ENCODE peak calls at places on chromosomes 4 and X, in seven cellular contexts. R, H, O, E, Y, J and K are unnamed samples. For H3K27me3, the result is how much of the 10 kb centered on the place peaks cover.

GRCh38 chrX:135086197-135086854 is 34.0 kb downstream of the ETDB start:
- DNase-seq in R (peak), H (peak), O (peak), E (peak), Y (no peak), J (peak), K (peak)

GRCh38 chr4:80237992-80238391 is 28.5 kb upstream of the FGF5 start:
- DNase-seq in R (peak), H (peak), O (no peak), E (peak), Y (no peak), J (no peak), K (peak)

GRCh38 chr4:143335979-143336827 is 473 bp upstream of the GAB1 start:
- DNase-seq in R (peak), H (peak), O (peak), E (peak), Y (no peak), J (peak), K (peak)

GRCh38 chr4:113684534-113685091 is 76.9 kb downstream of the CAMK2D start:
- DNase-seq in R (peak), H (peak), O (no peak), E (peak), Y (no peak), J (peak), K (peak)

GRCh38 chrX:4091046-4091760 is 377.8 kb upstream of the PRKX start:
- DNase-seq in R (no peak), H (no peak), O (no peak), E (no peak), Y (no peak), J (no peak), K (peak)

GRCh38 chr4:185082549-185082948 is 60.5 kb upstream of the SLC25A4 start:
- DNase-seq in R (no peak), H (no peak), O (no peak), E (peak), Y (no peak), J (no peak), K (peak)

GRCh38 chr4:168634276-168634802 is 137.5 kb downstream of the PALLD start:
- DNase-seq in R (peak), H (peak), O (no peak), E (peak), Y (no peak), J (no peak), K (peak)

GRCh38 chr4:41177016-41177415 is 37.3 kb downstream of the APBB2 start:
- DNase-seq in R (peak), H (peak), O (no peak), E (peak), Y (no peak), J (no peak), K (peak)

GRCh38 chr4:169099775-169100180 is 89.7 kb upstream of the CBR4 start:
- DNase-seq in R (peak), H (peak), O (no peak), E (peak), Y (no peak), J (peak), K (no peak)

GRCh38 chrX:149151805-149152757 is 353.0 kb downstream of the IDS start:
- DNase-seq in R (peak), H (no peak), O (no peak), E (peak), Y (no peak), J (no peak), K (peak)

GRCh38 chr4:138650917-138651564 is 364.5 kb upstream of the NOCT start:
- DNase-seq in R (peak), H (peak), O (no peak), E (peak), Y (no peak), J (no peak), K (peak)

GRCh38 chrX:118795528-118795927 is 28.1 kb upstream of the ZCCHC12 start:
- DNase-seq in R (peak), H (no peak), O (no peak), E (peak), Y (no peak), J (no peak), K (no peak)

GRCh38 chrX:258291-259040 is 22.7 kb upstream of the PLCXD1 start:
- DNase-seq in R (no peak), H (no peak), O (no peak), E (no peak), Y (no peak), J (no peak), K (no peak)

GRCh38 chr4:147760695-147761094 is 28.8 kb downstream of the ARHGAP10 start:
- DNase-seq in R (no peak), H (no peak), O (no peak), E (no peak), Y (no peak), J (no peak), K (no peak)

GRCh38 chr4:185914583-185915199 is 102.7 kb upstream of the SORBS2 start:
- DNase-seq in R (peak), H (peak), O (no peak), E (peak), Y (no peak), J (no peak), K (no peak)

GRCh38 chr4:117447925-117448324 is 362.5 kb upstream of the TRAM1L1 start:
- DNase-seq in R (no peak), H (no peak), O (no peak), E (no peak), Y (no peak), J (no peak), K (no peak)

GRCh38 chr4:175951794-175952193 is 113.8 kb upstream of the WDR17 start:
- DNase-seq in R (peak), H (peak), O (no peak), E (no peak), Y (no peak), J (no peak), K (peak)

GRCh38 chr4:2071252-2071911 is 12.3 kb downstream of the NAT8L start:
- DNase-seq in R (no peak), H (no peak), O (no peak), E (no peak), Y (no peak), J (no peak), K (no peak)

GRCh38 chr4:169225058-169225751 is 45.6 kb downstream of the SH3RF1 start:
- DNase-seq in R (peak), H (peak), O (no peak), E (peak), Y (no peak), J (no peak), K (peak)

GRCh38 chr4:41692717-41693345 is 55.7 kb downstream of the PHOX2B start:
- DNase-seq in R (peak), H (peak), O (peak), E (peak), Y (no peak), J (peak), K (peak)

GRCh38 chr4:107315584-107315983 is 279.5 kb upstream of the DKK2 start:
- DNase-seq in R (no peak), H (no peak), O (no peak), E (no peak), Y (no peak), J (no peak), K (no peak)

GRCh38 chrX:146707781-146708180 is 101.8 kb upstream of the CXorf51B start:
- DNase-seq in R (no peak), H (no peak), O (no peak), E (no peak), Y (no peak), J (no peak), K (no peak)

GRCh38 chr4:103008875-103009729 is 10.4 kb downstream of the SLC9B1 start:
- DNase-seq in R (peak), H (peak), O (peak), E (peak), Y (no peak), J (peak), K (peak)

GRCh38 chr4:2671267-2671895 is 84.8 kb downstream of the TNIP2 start:
- DNase-seq in R (no peak), H (no peak), O (no peak), E (no peak), Y (no peak), J (no peak), K (no peak)

GRCh38 chr4:94534401-94535312 is 82.9 kb downstream of the PDLIM5 start:
- DNase-seq in R (no peak), H (no peak), O (peak), E (peak), Y (no peak), J (no peak), K (peak)

GRCh38 chr4:187289371-187289770 is 565.7 kb upstream of the FAT1 start:
- DNase-seq in R (peak), H (peak), O (no peak), E (no peak), Y (no peak), J (no peak), K (no peak)

GRCh38 chr4:74624351-74625151 is 169.8 kb downstream of the BTC start:
- DNase-seq in R (peak), H (peak), O (no peak), E (peak), Y (no peak), J (no peak), K (peak)

GRCh38 chr4:105963461-105964400 is 68.5 kb downstream of the NPNT start:
- DNase-seq in R (peak), H (no peak), O (peak), E (no peak), Y (no peak), J (no peak), K (peak)

GRCh38 chr4:8773124-8773931 is 98.3 kb downstream of the HMX1 start:
- DNase-seq in R (no peak), H (no peak), O (no peak), E (no peak), Y (no peak), J (no peak), K (no peak)

GRCh38 chr4:32775049-32775448 is 2054.9 kb downstream of the PCDH7 start:
- DNase-seq in R (peak), H (no peak), O (no peak), E (peak), Y (no peak), J (no peak), K (peak)

GRCh38 chrX:131081772-131082755 is 23.9 kb downstream of the ARHGAP36 start:
- DNase-seq in R (no peak), H (no peak), O (no peak), E (no peak), Y (no peak), J (no peak), K (no peak)

GRCh38 chr4:23904639-23905061 is 14.8 kb upstream of the PPARGC1A start:
- DNase-seq in R (peak), H (no peak), O (no peak), E (no peak), Y (no peak), J (no peak), K (peak)

GRCh38 chr4:100372432-100372831 is 145.4 kb downstream of the EMCN start:
- DNase-seq in R (no peak), H (no peak), O (no peak), E (peak), Y (no peak), J (no peak), K (peak)

GRCh38 chrX:119208401-119209057 is 27.6 kb upstream of the PGRMC1 start:
- DNase-seq in R (no peak), H (no peak), O (no peak), E (no peak), Y (no peak), J (no peak), K (no peak)

GRCh38 chrX:97835969-97836368 is 952.3 kb downstream of the RPA4 start:
- DNase-seq in R (no peak), H (no peak), O (no peak), E (no peak), Y (no peak), J (no peak), K (no peak)

GRCh38 chrX:13742397-13743176 is 8.0 kb downstream of the OFD1 start:
- DNase-seq in R (no peak), H (no peak), O (no peak), E (peak), Y (no peak), J (no peak), K (peak)

GRCh38 chr4:177451108-177451500 is 8.9 kb upstream of the AGA start:
- DNase-seq in R (no peak), H (no peak), O (no peak), E (no peak), Y (no peak), J (no peak), K (no peak)

GRCh38 chr4:178202422-178202821 is 760.2 kb upstream of the AGA start:
- DNase-seq in R (no peak), H (no peak), O (no peak), E (no peak), Y (no peak), J (no peak), K (no peak)

GRCh38 chrX:69163936-69164741 is 1.1 kb downstream of the PJA1 start:
- DNase-seq in R (peak), H (no peak), O (peak), E (peak), Y (peak), J (no peak), K (no peak)

GRCh38 chrX:69165116-69165651 is at the start of gene PJA1:
- DNase-seq in R (peak), H (peak), O (peak), E (peak), Y (peak), J (peak), K (peak)

GRCh38 chrX:69161371-69161770 is 3.9 kb downstream of the PJA1 start:
- DNase-seq in R (no peak), H (no peak), O (no peak), E (no peak), Y (peak), J (no peak), K (no peak)

GRCh38 chrX:69161786-69162349 is 3.4 kb downstream of the PJA1 start:
- DNase-seq in R (no peak), H (no peak), O (no peak), E (no peak), Y (peak), J (no peak), K (no peak)

GRCh38 chrX:69162466-69162865 is 2.8 kb downstream of the PJA1 start:
- DNase-seq in R (no peak), H (no peak), O (no peak), E (no peak), Y (peak), J (no peak), K (no peak)
- H3K27me3 ChIP-seq in R (under half), H (under half), O (under half), E (under half), Y (under half), J (under half), K (under half)

GRCh38 chr4:153792893-153793227 is 4.0 kb upstream of the SFRP2 start:
- DNase-seq in R (no peak), H (no peak), O (no peak), E (no peak), Y (no peak), J (no peak), K (no peak)
- H3K4me3 ChIP-seq in R (no peak), H (no peak), O (no peak), E (peak), Y (peak), J (peak), K (no peak)

DNA sequence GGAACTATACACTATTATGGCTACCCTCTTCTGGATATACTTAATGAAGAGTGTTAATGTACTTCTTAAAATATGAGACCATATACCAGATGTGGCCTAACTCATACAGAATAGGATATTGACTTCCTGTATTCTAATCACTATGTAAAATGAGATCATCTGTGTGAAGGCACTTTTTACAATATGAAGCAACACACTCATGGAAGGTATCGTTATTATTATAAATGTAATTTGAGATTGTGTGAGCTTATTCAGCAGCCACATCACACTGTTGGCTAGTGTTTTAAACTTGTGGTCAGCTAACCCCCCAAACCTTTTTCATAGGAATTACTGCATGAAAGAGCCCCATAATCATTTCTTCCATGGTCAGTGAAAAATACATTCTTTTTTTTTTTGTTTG is 281.8 kb upstream of the TEX13A start:
- DNase-seq in R (peak), H (no peak), O (no peak), E (peak), Y (no peak), J (no peak), K (peak)
- TF ChIP-seq CTCF in R (no peak), H (no peak), O (no peak), E (no peak), Y (no peak), J (no peak), K (no peak)

GRCh38 chr4:146641762-146642161 is 3.1 kb downstream of the POU4F2 start:
- DNase-seq in R (no peak), H (no peak), O (no peak), E (no peak), Y (no peak), J (no peak), K (no peak)
- H3K27me3 ChIP-seq in R (under half), H (under half), O (under half), E (half or more), Y (under half), J (half or more), K (under half)

DNA sequence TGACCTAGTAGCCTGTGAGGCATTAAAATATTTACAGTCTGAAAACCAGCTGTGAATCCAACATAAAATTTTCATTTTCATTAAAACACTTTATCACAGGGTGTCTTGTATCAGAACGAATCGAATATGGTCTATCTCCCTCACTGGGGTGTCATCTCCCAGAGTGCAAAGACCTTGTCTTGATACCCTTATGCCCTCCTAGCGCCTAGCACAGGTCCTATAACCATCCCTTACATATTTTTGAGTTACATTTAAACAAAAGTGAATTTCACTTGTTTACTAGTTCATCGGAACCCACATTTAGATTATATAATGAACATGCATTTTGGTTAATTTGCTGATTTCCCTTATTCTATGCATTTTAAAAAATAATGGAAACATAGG is 14.0 kb downstream of the DIPK2B start:
- DNase-seq in R (no peak), H (no peak), O (no peak), E (no peak), Y (no peak), J (no peak), K (no peak)
- H3K4me3 ChIP-seq in R (peak), H (no peak), O (no peak), E (no peak), Y (no peak), J (no peak), K (no peak)